ENCODE peak calls at places on chromosomes 16 and 17, in eight cellular contexts. I, P, Y, N, K, J, C and Q are unnamed samples. For H3K36me3, the result is how much of the 10 kb centered on the place peaks cover.

GRCh38 chr17:15999974-16000827 is 577 bp downstream of the TTC19 start:
- DNase-seq in I (peak), C (peak), P (no peak), K (peak), N (no peak), Y (peak), J (peak), Q (peak)

GRCh38 chr17:80498242-80498919 is 22.0 kb upstream of the NPTX1 start:
- DNase-seq in P (no peak), N (peak), Y (no peak), K (peak), J (no peak), C (peak), I (peak), Q (no peak)

GRCh38 chr17:45230787-45231480 is 9.2 kb downstream of the FMNL1 start:
- DNase-seq in Y (no peak), I (no peak), C (no peak), P (peak), J (no peak), N (peak), K (no peak), Q (no peak)

GRCh38 chr16:10309271-10309932 is 76.5 kb upstream of the ATF7IP2 start:
- DNase-seq in Y (no peak), K (no peak), I (no peak), J (no peak), C (no peak), P (no peak), N (no peak), Q (no peak)

GRCh38 chr16:81693047-81693446 is 86.0 kb upstream of the PLCG2 start:
- DNase-seq in J (no peak), C (no peak), I (peak), P (no peak), N (no peak), Y (peak), K (no peak), Q (no peak)

GRCh38 chr17:77810536-77810935 is 148.0 kb upstream of the TNRC6C start:
- DNase-seq in I (peak), K (no peak), Y (peak), C (peak), N (peak), J (no peak), P (no peak), Q (no peak)

GRCh38 chr16:79821911-79822310 is 221.4 kb upstream of the MAF start:
- DNase-seq in Y (no peak), C (no peak), N (no peak), I (no peak), P (no peak), J (no peak), K (no peak), Q (no peak)

GRCh38 chr17:28475151-28475900 is 1.9 kb downstream of the SLC13A2 start:
- DNase-seq in K (no peak), C (no peak), J (peak), N (no peak), P (no peak), Y (no peak), I (no peak), Q (peak)

GRCh38 chr17:80307994-80308671 is 47.5 kb downstream of the RNF213 start:
- DNase-seq in J (no peak), N (no peak), P (peak), C (no peak), Y (no peak), K (no peak), I (no peak), Q (no peak)

GRCh38 chr17:10737168-10737622 is 7.4 kb upstream of the TMEM220 start:
- DNase-seq in I (peak), Y (peak), C (peak), N (peak), P (no peak), K (peak), J (peak), Q (peak)

GRCh38 chr16:74999683-75000480 is 1.1 kb downstream of the ZNRF1 start:
- DNase-seq in P (peak), N (peak), I (peak), Y (peak), C (peak), K (peak), J (peak), Q (no peak)

GRCh38 chr17:44038604-44039007 is 23.8 kb upstream of the TMEM101 start:
- DNase-seq in P (no peak), C (no peak), N (peak), I (peak), J (no peak), Y (no peak), K (no peak), Q (no peak)

GRCh38 chr16:51556694-51557327 is 405.7 kb upstream of the SALL1 start:
- DNase-seq in J (no peak), K (peak), P (no peak), Y (no peak), C (peak), N (no peak), I (no peak), Q (no peak)

GRCh38 chr16:3656491-3657468 is 2.3 kb downstream of the DNASE1 start:
- DNase-seq in Y (no peak), N (peak), J (peak), P (peak), K (no peak), C (peak), I (no peak), Q (no peak)

GRCh38 chr16:67673712-67674580 is 7.3 kb downstream of the C16orf86 start:
- DNase-seq in C (peak), K (peak), J (no peak), Y (peak), I (peak), P (peak), N (peak), Q (no peak)

GRCh38 chr16:25228372-25228771 is 11.6 kb downstream of the AQP8 start:
- DNase-seq in K (no peak), N (no peak), P (no peak), C (no peak), I (no peak), J (no peak), Y (no peak), Q (no peak)

GRCh38 chr16:77131398-77131797 is 59.6 kb upstream of the MON1B start:
- DNase-seq in P (no peak), K (no peak), J (no peak), Y (no peak), C (no peak), I (no peak), N (no peak), Q (no peak)

GRCh38 chr17:77151236-77151635 is 10.5 kb downstream of the SEC14L1 start:
- DNase-seq in P (no peak), J (no peak), N (no peak), I (no peak), K (no peak), Y (no peak), C (no peak), Q (no peak)

GRCh38 chr17:11279776-11280344 is 38.8 kb downstream of the SHISA6 start:
- DNase-seq in I (no peak), J (no peak), N (no peak), K (no peak), C (no peak), Y (no peak), P (no peak), Q (no peak)

GRCh38 chr16:78421244-78421661 is 321.8 kb downstream of the WWOX start:
- DNase-seq in J (no peak), I (no peak), P (no peak), C (no peak), N (no peak), K (no peak), Y (no peak), Q (no peak)

GRCh38 chr16:64933890-64934289 is 188.0 kb downstream of the CDH11 start:
- DNase-seq in C (no peak), Y (no peak), K (no peak), N (no peak), J (no peak), I (no peak), P (no peak), Q (no peak)

GRCh38 chr17:59287887-59288286 is 43.6 kb upstream of the YPEL2 start:
- DNase-seq in J (no peak), K (no peak), N (no peak), Y (no peak), I (no peak), P (no peak), C (no peak), Q (no peak)

GRCh38 chr16:28149016-28149888 is 62.5 kb downstream of the XPO6 start:
- DNase-seq in K (no peak), Y (no peak), I (no peak), N (no peak), J (peak), P (no peak), C (no peak), Q (no peak)

GRCh38 chr17:61253293-61253801 is 146.3 kb upstream of the TBX2 start:
- DNase-seq in J (no peak), I (peak), C (peak), P (no peak), Y (no peak), K (no peak), N (peak), Q (no peak)

GRCh38 chr16:22053921-22054341 is 38.4 kb upstream of the VWA3A start:
- DNase-seq in I (no peak), J (peak), K (no peak), C (no peak), N (no peak), Y (no peak), P (no peak), Q (no peak)

GRCh38 chr16:30122621-30123160 is 329 bp downstream of the MAPK3 start:
- DNase-seq in J (peak), Y (peak), P (peak), C (peak), I (no peak), N (no peak), K (no peak), Q (no peak)

GRCh38 chr16:57150682-57151330 is 35.0 kb downstream of the PSME3IP1 start:
- DNase-seq in C (peak), Y (no peak), I (peak), P (no peak), N (no peak), K (no peak), J (no peak), Q (no peak)

GRCh38 chr16:29230671-29231091 is 175.8 kb downstream of the NPIPB11 start:
- DNase-seq in K (no peak), I (no peak), N (no peak), P (no peak), C (no peak), Y (no peak), J (no peak), Q (no peak)

GRCh38 chr17:4142107-4142900 is 526 bp downstream of the ZZEF1 start:
- DNase-seq in Y (peak), I (peak), N (peak), C (peak), P (peak), J (peak), K (peak), Q (no peak)

GRCh38 chr17:39737331-39737760 is 392 bp upstream of the GRB7 start:
- DNase-seq in P (no peak), C (peak), J (no peak), N (no peak), I (no peak), K (no peak), Y (no peak), Q (no peak)
- H3K4me3 ChIP-seq in P (no peak), C (no peak), J (no peak), N (peak), I (no peak), K (no peak), Y (no peak), Q (no peak)

GRCh38 chr17:18280239-18280638 is 19.8 kb downstream of the MIEF2 start:
- DNase-seq in I (no peak), J (no peak), Y (no peak), K (no peak), N (no peak), P (no peak), C (no peak), Q (no peak)

GRCh38 chr17:18278867-18279266 is 18.4 kb downstream of the MIEF2 start:
- DNase-seq in K (no peak), Y (no peak), P (no peak), N (no peak), I (no peak), J (no peak), C (no peak), Q (no peak)

GRCh38 chr17:18280766-18281165 is 20.3 kb downstream of the MIEF2 start:
- DNase-seq in K (no peak), N (peak), I (no peak), Y (no peak), C (no peak), P (no peak), J (no peak), Q (no peak)

GRCh38 chr17:18281815-18282214 is 21.4 kb downstream of the MIEF2 start:
- DNase-seq in Y (no peak), C (no peak), P (no peak), N (no peak), K (no peak), J (no peak), I (no peak), Q (no peak)

DNA sequence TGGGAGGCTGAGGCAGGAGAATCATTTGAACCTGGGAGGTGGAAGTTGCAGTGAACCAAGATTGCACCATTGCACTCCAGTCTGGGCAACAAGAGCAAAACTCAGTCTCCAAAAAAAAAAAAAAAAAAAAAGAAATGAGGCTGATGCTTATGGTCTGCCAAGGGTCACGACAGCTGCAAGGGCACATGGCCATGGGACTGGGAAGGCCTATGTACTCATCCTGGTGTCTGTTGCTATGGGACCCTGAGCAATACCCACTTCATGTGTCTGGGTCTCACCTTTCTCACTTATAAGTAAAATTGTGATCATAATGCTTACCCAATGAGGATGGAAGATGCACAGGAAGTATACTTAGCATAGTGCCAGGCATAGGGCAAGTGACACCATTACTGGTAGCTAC is 16.6 kb downstream of the MIEF2 start:
- DNase-seq in K (no peak), N (no peak), J (no peak), I (no peak), P (no peak), C (no peak), Y (no peak), Q (no peak)
- H3K36me3 ChIP-seq in K (under half), N (half or more), J (half or more), I (under half), P (under half), C (under half), Y (under half), Q (half or more)

GRCh38 chr17:57373756-57374155 is 117.4 kb downstream of the MSI2 start:
- DNase-seq in P (no peak), C (no peak), I (no peak), J (no peak), Y (no peak), K (no peak), N (no peak), Q (no peak)
- H3K4me3 ChIP-seq in P (no peak), C (no peak), I (no peak), J (no peak), Y (no peak), K (no peak), N (no peak), Q (no peak)

GRCh38 chr17:48074322-48075054 is 26.3 kb downstream of the NFE2L1 start:
- DNase-seq in Y (peak), P (no peak), K (peak), I (peak), J (peak), C (peak), N (peak), Q (no peak)
- H3K36me3 ChIP-seq in Y (under half), P (under half), K (under half), I (under half), J (under half), C (under half), N (under half), Q (half or more)

GRCh38 chr16:20678242-20678641 is 19.2 kb downstream of the ACSM1 start:
- DNase-seq in P (no peak), J (no peak), K (no peak), N (no peak), I (no peak), C (peak), Y (no peak), Q (no peak)

GRCh38 chr16:20675488-20676267 is 21.8 kb downstream of the ACSM1 start:
- DNase-seq in C (peak), N (no peak), P (no peak), Y (peak), I (peak), K (peak), J (peak), Q (no peak)

GRCh38 chr16:20674684-20675487 is 22.6 kb downstream of the ACSM1 start:
- DNase-seq in Y (peak), N (no peak), P (no peak), I (peak), K (peak), J (no peak), C (peak), Q (no peak)

GRCh38 chr16:20676867-20677266 is 20.6 kb downstream of the ACSM1 start:
- DNase-seq in J (no peak), K (no peak), P (no peak), Y (no peak), N (no peak), I (no peak), C (peak), Q (no peak)

GRCh38 chr16:20676268-20676828 is 21.1 kb downstream of the ACSM1 start:
- DNase-seq in Y (peak), P (no peak), C (peak), I (peak), K (peak), N (no peak), J (no peak), Q (no peak)
- H3K4me3 ChIP-seq in Y (peak), P (no peak), C (no peak), I (peak), K (peak), N (peak), J (peak), Q (peak)

GRCh38 chr17:41763327-41763726 is 23.2 kb downstream of the JUP start:
- DNase-seq in N (no peak), I (no peak), C (no peak), K (no peak), J (no peak), Y (no peak), P (no peak), Q (no peak)

GRCh38 chr17:41760878-41761277 is 25.6 kb downstream of the JUP start:
- DNase-seq in J (no peak), P (no peak), C (no peak), Y (no peak), I (no peak), N (no peak), K (no peak), Q (no peak)

GRCh38 chr17:41766135-41766534 is 20.4 kb downstream of the JUP start:
- DNase-seq in I (no peak), C (no peak), N (no peak), J (no peak), Y (no peak), K (no peak), P (no peak), Q (no peak)

GRCh38 chr17:41762841-41763240 is 23.7 kb downstream of the JUP start:
- DNase-seq in Y (no peak), P (no peak), K (no peak), N (no peak), I (no peak), C (no peak), J (no peak), Q (no peak)

DNA sequence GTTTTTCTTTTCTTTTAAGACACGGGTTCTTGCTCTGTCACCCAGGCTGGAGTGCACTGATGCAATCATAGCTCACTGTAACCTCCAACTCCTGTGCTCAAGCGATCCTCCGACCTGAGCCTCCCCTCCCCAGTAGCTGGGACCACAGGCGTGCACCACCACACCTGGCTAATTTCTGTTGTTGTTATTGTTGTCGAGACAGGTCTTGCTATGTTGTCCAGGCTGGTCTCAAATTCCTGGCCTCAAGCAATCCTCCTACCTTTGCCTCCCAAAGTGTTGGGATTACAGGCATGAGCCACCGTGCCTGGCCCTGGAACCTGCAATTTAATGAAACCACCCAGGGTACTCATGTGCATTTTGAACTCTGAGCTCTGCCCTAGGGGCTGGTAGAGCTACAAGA is 24.1 kb downstream of the JUP start:
- DNase-seq in J (no peak), K (no peak), I (no peak), N (no peak), P (no peak), Y (no peak), C (no peak), Q (no peak)
- H3K36me3 ChIP-seq in J (under half), K (under half), I (under half), N (half or more), P (under half), Y (half or more), C (half or more), Q (half or more)

GRCh38 chr17:48162946-48163506 is 55.5 kb downstream of the SNX11 start:
- DNase-seq in P (no peak), C (peak), I (no peak), J (peak), K (no peak), N (no peak), Y (no peak), Q (no peak)

GRCh38 chr17:48162305-48162934 is 54.9 kb downstream of the SNX11 start:
- DNase-seq in N (no peak), I (no peak), Y (no peak), K (no peak), J (no peak), C (peak), P (no peak), Q (no peak)

GRCh38 chr17:48161127-48161905 is 53.8 kb downstream of the SNX11 start:
- DNase-seq in J (no peak), Y (no peak), P (no peak), K (no peak), C (no peak), I (no peak), N (no peak), Q (no peak)

GRCh38 chr17:48163809-48164208 is 56.2 kb downstream of the SNX11 start:
- DNase-seq in I (no peak), N (no peak), Y (no peak), J (no peak), C (no peak), P (no peak), K (no peak), Q (no peak)

GRCh38 chr17:48160177-48160967 is 52.8 kb downstream of the SNX11 start:
- DNase-seq in I (no peak), J (no peak), K (no peak), N (no peak), P (no peak), C (peak), Y (no peak), Q (no peak)
- H3K4me3 ChIP-seq in I (no peak), J (no peak), K (no peak), N (no peak), P (no peak), C (no peak), Y (no peak), Q (no peak)